ENCODE peak calls at places on chromosomes 11 and 22, in eight cellular contexts. U, Y, H, P, L, G, C and D are unnamed samples.

GRCh38 chr11:77346906-77347603 is 45.6 kb upstream of the GDPD4 start:
- DNase-seq in U (no peak), Y (no peak), H (no peak), P (no peak), L (peak), G (no peak), C (no peak), D (no peak)

GRCh38 chr11:1224491-1225385 is 1.9 kb downstream of the MUC5B start:
- DNase-seq in U (no peak), Y (no peak), H (peak), P (no peak), L (no peak), G (peak), C (no peak), D (no peak)

GRCh38 chr11:34192481-34193401 is 87.3 kb downstream of the NAT10 start:
- DNase-seq in U (no peak), Y (no peak), H (peak), P (peak), L (peak), G (no peak), C (peak), D (no peak)

GRCh38 chr11:35623708-35624168 is 5.5 kb downstream of the FJX1 start:
- DNase-seq in U (no peak), Y (peak), H (peak), P (peak), L (peak), G (no peak), C (no peak), D (no peak)

GRCh38 chr22:35861451-35861850 is 143.8 kb downstream of the APOL5 start:
- DNase-seq in U (no peak), Y (no peak), H (no peak), P (no peak), L (no peak), G (no peak), C (no peak), D (no peak)

GRCh38 chr11:68940651-68941323 is 37.1 kb downstream of the IGHMBP2 start:
- DNase-seq in U (no peak), Y (no peak), H (no peak), P (no peak), L (no peak), G (no peak), C (no peak), D (no peak)

GRCh38 chr11:12528487-12528886 is 145.7 kb upstream of the TEAD1 start:
- DNase-seq in U (no peak), Y (no peak), H (no peak), P (no peak), L (no peak), G (no peak), C (no peak), D (no peak)

GRCh38 chr22:29625090-29625825 is 21.8 kb downstream of the NF2 start:
- DNase-seq in U (peak), Y (peak), H (peak), P (peak), L (no peak), G (peak), C (peak), D (no peak)

GRCh38 chr11:61627831-61628753 is 47.2 kb upstream of the SYT7 start:
- DNase-seq in U (no peak), Y (peak), H (peak), P (peak), L (peak), G (peak), C (peak), D (peak)

GRCh38 chr11:120546312-120547205 is 35.0 kb downstream of the GRIK4 start:
- DNase-seq in U (no peak), Y (no peak), H (peak), P (peak), L (peak), G (no peak), C (no peak), D (no peak)